ENCODE peak calls at places on chromosomes 5 and 9, in four cellular contexts. One of them, this sample, is unnamed. For H3K9me3, the result is how much of the 10 kb centered on the place peaks cover.

GRCh38 chr5:90565491-90565890 is 6.9 kb downstream of the ADGRV1 start:
- DNase-seq in aorta: no peak
- DNase-seq in heart right ventricle: no peak
- DNase-seq in pancreas: no peak
- DNase-seq in this sample: no peak

GRCh38 chr5:76716456-76717157 is 681 bp downstream of the F2R start:
- DNase-seq in aorta: no peak
- DNase-seq in heart right ventricle: peak
- DNase-seq in pancreas: no peak
- DNase-seq in this sample: no peak

GRCh38 chr9:6195714-6196360 is 19.8 kb upstream of the IL33 start:
- DNase-seq in aorta: no peak
- DNase-seq in heart right ventricle: no peak
- DNase-seq in pancreas: no peak
- DNase-seq in this sample: no peak

GRCh38 chr9:122807271-122807900 is 7.5 kb downstream of the OR1K1 start:
- DNase-seq in aorta: no peak
- DNase-seq in heart right ventricle: no peak
- DNase-seq in pancreas: no peak
- DNase-seq in this sample: no peak

GRCh38 chr5:41115281-41115680 is 44.1 kb upstream of the MROH2B start:
- DNase-seq in aorta: no peak
- DNase-seq in heart right ventricle: no peak
- DNase-seq in pancreas: no peak
- DNase-seq in this sample: no peak

GRCh38 chr5:65014769-65015168 is 246.0 kb downstream of the CWC27 start:
- DNase-seq in aorta: no peak
- DNase-seq in heart right ventricle: no peak
- DNase-seq in pancreas: no peak
- DNase-seq in this sample: no peak

GRCh38 chr5:168132186-168132585 is 159.3 kb upstream of the WWC1 start:
- DNase-seq in aorta: no peak
- DNase-seq in heart right ventricle: no peak
- DNase-seq in pancreas: no peak
- DNase-seq in this sample: no peak

GRCh38 chr9:71490810-71491209 is 277.5 kb downstream of the CEMIP2 start:
- DNase-seq in aorta: no peak
- DNase-seq in heart right ventricle: no peak
- DNase-seq in pancreas: no peak
- DNase-seq in this sample: no peak

GRCh38 chr5:173829826-173830225 is 58.3 kb upstream of the CPEB4 start:
- DNase-seq in aorta: no peak
- DNase-seq in heart right ventricle: no peak
- DNase-seq in pancreas: no peak
- DNase-seq in this sample: no peak

GRCh38 chr9:36665387-36665786 is 92.7 kb downstream of the MELK start:
- DNase-seq in aorta: no peak
- DNase-seq in heart right ventricle: no peak
- DNase-seq in pancreas: no peak
- DNase-seq in this sample: no peak

GRCh38 chr9:87494970-87495471 is 2.6 kb upstream of the DAPK1 start:
- DNase-seq in aorta: no peak
- DNase-seq in heart right ventricle: no peak
- DNase-seq in pancreas: no peak
- DNase-seq in this sample: no peak

GRCh38 chr5:38672059-38672791 is 115.8 kb upstream of the LIFR start:
- DNase-seq in aorta: no peak
- DNase-seq in heart right ventricle: no peak
- DNase-seq in pancreas: no peak
- DNase-seq in this sample: no peak

GRCh38 chr9:36637491-36638270 is 65.0 kb downstream of the MELK start:
- DNase-seq in aorta: no peak
- DNase-seq in heart right ventricle: no peak
- DNase-seq in pancreas: no peak
- DNase-seq in this sample: no peak

GRCh38 chr5:32507738-32508434 is 63.3 kb upstream of the ZFR start:
- DNase-seq in aorta: no peak
- DNase-seq in heart right ventricle: no peak
- DNase-seq in pancreas: no peak
- DNase-seq in this sample: no peak

GRCh38 chr9:100714372-100715099 is 136.7 kb downstream of the CAVIN4 start:
- DNase-seq in aorta: no peak
- DNase-seq in heart right ventricle: peak
- DNase-seq in pancreas: peak
- DNase-seq in this sample: peak

GRCh38 chr5:136906545-136906944 is 541.2 kb upstream of the TRPC7 start:
- DNase-seq in aorta: no peak
- DNase-seq in heart right ventricle: no peak
- DNase-seq in pancreas: no peak
- DNase-seq in this sample: no peak

GRCh38 chr5:90876366-90876765 is 317.8 kb downstream of the ADGRV1 start:
- DNase-seq in aorta: no peak
- DNase-seq in heart right ventricle: no peak
- DNase-seq in pancreas: no peak
- DNase-seq in this sample: no peak

GRCh38 chr9:115006660-115007059 is 76.3 kb upstream of the TNFSF8 start:
- DNase-seq in aorta: no peak
- DNase-seq in heart right ventricle: no peak
- DNase-seq in pancreas: no peak
- DNase-seq in this sample: no peak

GRCh38 chr5:82349651-82350050 is 71.5 kb upstream of the RPS23 start:
- DNase-seq in aorta: no peak
- DNase-seq in heart right ventricle: no peak
- DNase-seq in pancreas: no peak
- DNase-seq in this sample: no peak

GRCh38 chr9:70406446-70406862 is 8.0 kb downstream of the KLF9 start:
- DNase-seq in aorta: no peak
- DNase-seq in heart right ventricle: no peak
- DNase-seq in pancreas: no peak
- DNase-seq in this sample: no peak

DNA sequence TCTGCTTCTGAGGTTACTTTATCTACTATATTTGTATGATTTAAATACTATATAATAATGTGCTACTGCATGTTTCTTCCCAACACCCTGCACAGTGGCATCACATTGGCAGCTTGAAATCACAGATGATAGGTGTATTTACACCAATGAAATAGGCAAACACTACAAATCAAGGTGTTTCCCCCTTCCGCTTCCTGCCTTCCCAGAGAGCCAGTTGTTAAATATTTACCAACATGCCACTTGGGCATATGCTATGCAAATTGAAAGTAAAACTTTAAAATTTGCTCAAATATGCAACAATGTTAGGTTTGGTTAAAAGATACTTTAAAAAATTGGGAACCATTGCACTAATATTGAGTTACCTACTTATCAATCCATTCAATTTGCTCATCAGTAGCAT is 58.2 kb upstream of the SMARCA2 start:
- DNase-seq in aorta: no peak
- DNase-seq in heart right ventricle: no peak
- DNase-seq in pancreas: no peak
- DNase-seq in this sample: no peak
- H3K27ac ChIP-seq in aorta: no peak
- H3K27ac ChIP-seq in heart right ventricle: no peak
- H3K27ac ChIP-seq in pancreas: no peak
- H3K27ac ChIP-seq in this sample: no peak

GRCh38 chr9:29822458-29822857 is 2249.2 kb upstream of the C9orf72 start:
- DNase-seq in aorta: no peak
- DNase-seq in heart right ventricle: no peak
- DNase-seq in pancreas: no peak
- DNase-seq in this sample: no peak

DNA sequence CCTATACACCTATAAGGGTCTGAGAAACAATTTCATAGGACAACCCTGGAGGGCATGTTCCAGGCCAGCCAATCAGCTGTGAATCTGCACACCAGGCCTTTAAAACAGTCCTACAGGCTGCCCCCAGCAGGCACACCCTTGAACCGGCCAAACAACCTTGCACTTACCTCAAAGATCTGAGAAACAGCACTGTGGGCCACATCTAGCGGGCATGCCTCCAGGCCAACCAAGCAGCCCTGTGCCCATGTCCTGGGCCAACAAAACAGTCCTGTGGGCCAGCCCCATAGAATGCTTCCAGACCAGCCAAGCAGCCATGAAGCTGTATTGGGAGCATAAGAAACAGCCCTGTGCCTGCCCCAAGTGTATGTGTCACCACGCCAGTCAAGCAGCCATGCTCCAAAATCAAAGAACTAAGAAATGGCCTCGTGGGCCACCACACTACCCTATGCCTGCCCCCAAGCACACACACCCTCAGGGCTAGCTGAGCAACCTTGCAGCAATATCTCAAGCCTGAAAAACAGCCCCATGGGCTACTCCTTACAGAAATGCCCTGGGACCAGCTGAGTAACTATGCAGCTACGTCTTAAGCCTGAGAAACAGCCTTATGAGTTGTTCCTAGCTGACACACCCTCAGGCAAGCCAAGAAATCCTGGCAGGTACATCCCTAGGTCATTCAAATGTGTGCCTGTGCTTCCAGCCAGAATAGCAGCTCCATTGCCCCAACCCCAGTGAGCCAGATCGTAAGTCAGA is 2243.8 kb upstream of the C9orf72 start:
- DNase-seq in aorta: no peak
- DNase-seq in heart right ventricle: no peak
- DNase-seq in pancreas: no peak
- DNase-seq in this sample: no peak
- H3K9me3 ChIP-seq in aorta: under half
- H3K9me3 ChIP-seq in heart right ventricle: under half
- H3K9me3 ChIP-seq in pancreas: under half
- H3K9me3 ChIP-seq in this sample: under half

GRCh38 chr5:67093259-67093658 is 103.3 kb downstream of the CD180 start:
- DNase-seq in aorta: no peak
- DNase-seq in heart right ventricle: no peak
- DNase-seq in pancreas: no peak
- DNase-seq in this sample: no peak
- H3K4me3 ChIP-seq in aorta: no peak
- H3K4me3 ChIP-seq in heart right ventricle: no peak
- H3K4me3 ChIP-seq in pancreas: no peak
- H3K4me3 ChIP-seq in this sample: no peak

GRCh38 chr9:124808246-124808956 is 31.5 kb downstream of the OLFML2A start:
- DNase-seq in aorta: no peak
- DNase-seq in heart right ventricle: no peak
- DNase-seq in pancreas: no peak
- DNase-seq in this sample: no peak
- H3K27ac ChIP-seq in aorta: no peak
- H3K27ac ChIP-seq in heart right ventricle: no peak
- H3K27ac ChIP-seq in pancreas: no peak
- H3K27ac ChIP-seq in this sample: no peak

DNA sequence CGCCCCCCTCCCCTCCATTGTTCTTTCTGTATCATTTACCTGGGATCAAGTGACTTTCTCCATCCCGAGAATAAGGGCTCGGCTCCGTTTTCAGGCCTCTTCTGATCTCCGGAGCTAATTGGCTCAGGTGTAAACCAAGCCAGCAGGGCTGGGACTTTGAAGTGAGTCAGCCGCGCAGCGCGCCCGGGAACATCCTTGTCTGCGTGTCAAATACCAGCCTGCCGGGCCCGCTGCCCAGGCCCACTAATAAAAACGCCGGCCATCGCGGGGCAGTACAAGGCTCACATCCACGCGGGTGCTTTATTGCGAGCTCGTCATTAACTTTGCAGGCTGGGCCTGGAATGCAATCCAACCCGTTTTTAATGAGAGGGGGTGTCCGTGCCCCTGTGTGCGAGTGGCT is 416.8 kb downstream of the IRX2 start:
- DNase-seq in aorta: no peak
- DNase-seq in heart right ventricle: no peak
- DNase-seq in pancreas: no peak
- DNase-seq in this sample: no peak
- H3K9me3 ChIP-seq in aorta: under half
- H3K9me3 ChIP-seq in heart right ventricle: under half
- H3K9me3 ChIP-seq in pancreas: under half
- H3K9me3 ChIP-seq in this sample: under half

GRCh38 chr9:92964607-92964975 is 17.3 kb downstream of the FGD3 start:
- DNase-seq in aorta: no peak
- DNase-seq in heart right ventricle: no peak
- DNase-seq in pancreas: no peak
- DNase-seq in this sample: no peak
- H3K4me3 ChIP-seq in aorta: no peak
- H3K4me3 ChIP-seq in heart right ventricle: peak
- H3K4me3 ChIP-seq in pancreas: peak
- H3K4me3 ChIP-seq in this sample: peak

GRCh38 chr5:132492386-132492785 is 1.8 kb upstream of the IRF1 start:
- DNase-seq in aorta: no peak
- DNase-seq in heart right ventricle: no peak
- DNase-seq in pancreas: no peak
- DNase-seq in this sample: no peak

GRCh38 chr5:132493241-132493640 is 2.7 kb upstream of the IRF1 start:
- DNase-seq in aorta: no peak
- DNase-seq in heart right ventricle: no peak
- DNase-seq in pancreas: no peak
- DNase-seq in this sample: peak

GRCh38 chr5:132489871-132490483 is 596 bp downstream of the IRF1 start:
- DNase-seq in aorta: peak
- DNase-seq in heart right ventricle: peak
- DNase-seq in pancreas: peak
- DNase-seq in this sample: peak

GRCh38 chr5:132490484-132491367 is at the start of gene IRF1:
- DNase-seq in aorta: peak
- DNase-seq in heart right ventricle: peak
- DNase-seq in pancreas: peak
- DNase-seq in this sample: peak

DNA sequence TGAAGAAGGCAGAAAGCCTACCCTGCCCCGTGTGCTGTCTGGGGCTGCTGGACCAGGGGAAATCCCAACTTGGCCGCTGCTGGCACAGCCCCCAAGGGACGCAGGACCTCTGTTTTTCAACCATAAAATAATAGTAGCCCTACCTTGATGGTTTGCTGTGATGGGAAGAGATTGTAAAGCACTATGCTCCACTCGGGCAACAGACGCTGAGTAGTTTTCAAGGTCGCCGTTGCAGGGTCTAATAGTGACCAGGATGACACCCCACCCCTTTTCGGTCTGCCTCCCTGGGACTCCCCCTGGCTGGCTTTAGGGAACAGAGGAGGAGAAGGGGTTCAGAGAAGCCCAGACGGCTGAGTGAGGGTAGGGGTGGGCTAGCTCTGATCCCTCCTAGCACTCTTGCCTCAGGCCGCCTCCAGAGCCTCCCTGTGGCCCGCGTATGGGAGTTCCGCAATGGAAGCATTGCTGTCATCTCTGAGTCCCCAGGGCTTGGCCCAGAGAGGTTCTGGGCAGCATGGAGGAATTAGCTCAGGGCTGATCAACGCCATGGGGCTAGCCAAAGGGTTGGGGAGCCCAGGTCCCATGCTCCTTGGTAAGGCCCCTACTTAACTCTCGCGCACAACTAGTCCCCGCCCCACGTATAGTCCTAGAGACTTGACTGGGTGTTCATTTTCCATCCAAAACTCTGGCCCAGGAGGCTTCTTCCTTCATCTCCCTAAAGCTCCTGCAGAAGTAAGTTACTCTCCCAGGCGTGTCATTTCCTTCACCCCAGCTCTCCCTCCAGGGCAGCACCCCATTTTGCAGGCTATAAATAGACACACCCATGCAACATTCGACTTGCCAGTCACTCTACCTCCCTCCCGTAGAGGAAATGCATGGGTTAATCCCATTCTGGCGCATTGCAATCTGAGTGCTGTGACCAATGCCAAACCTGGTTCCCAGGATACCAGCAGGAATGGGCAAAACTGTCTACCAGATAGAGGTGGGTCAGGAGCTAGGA is 1.1 kb upstream of the IRF1 start:
- DNase-seq in aorta: no peak
- DNase-seq in heart right ventricle: no peak
- DNase-seq in pancreas: peak
- DNase-seq in this sample: peak
- H3K27ac ChIP-seq in aorta: peak
- H3K27ac ChIP-seq in heart right ventricle: peak
- H3K27ac ChIP-seq in pancreas: peak
- H3K27ac ChIP-seq in this sample: peak

GRCh38 chr5:6485441-6485840 is 36.8 kb downstream of the UBE2QL1 start:
- DNase-seq in aorta: no peak
- DNase-seq in heart right ventricle: no peak
- DNase-seq in pancreas: no peak
- DNase-seq in this sample: no peak
- H3K9me3 ChIP-seq in aorta: under half
- H3K9me3 ChIP-seq in heart right ventricle: under half
- H3K9me3 ChIP-seq in pancreas: under half
- H3K9me3 ChIP-seq in this sample: under half